ENCODE peak calls at places on chromosomes 12 and 14, in six cellular contexts. One of them, this sample, is unnamed.

GRCh38 chr14:103315368-103315911 is 18.6 kb upstream of the EIF5 start:
- DNase-seq in A549: no peak
- DNase-seq in GM12878: no peak
- DNase-seq in HepG2: peak; percentile 74
- DNase-seq in endothelial cell of umbilical vein: peak; percentile 45
- DNase-seq in K562: peak; percentile 54
- DNase-seq in this sample: no peak

GRCh38 chr12:109731231-109731731 is 17.7 kb downstream of the FAM222A start:
- DNase-seq in A549: no peak
- DNase-seq in GM12878: no peak
- DNase-seq in HepG2: no peak
- DNase-seq in endothelial cell of umbilical vein: no peak
- DNase-seq in K562: no peak
- DNase-seq in this sample: no peak

GRCh38 chr12:65156366-65156831 is 13.0 kb upstream of the LEMD3 start:
- DNase-seq in A549: no peak
- DNase-seq in GM12878: peak; percentile 77
- DNase-seq in HepG2: no peak
- DNase-seq in endothelial cell of umbilical vein: peak; percentile 45
- DNase-seq in K562: peak; percentile 18
- DNase-seq in this sample: peak; percentile 56

GRCh38 chr14:56487761-56488160 is 91.8 kb upstream of the TMEM260 start:
- DNase-seq in A549: no peak
- DNase-seq in GM12878: no peak
- DNase-seq in HepG2: no peak
- DNase-seq in endothelial cell of umbilical vein: no peak
- DNase-seq in K562: no peak
- DNase-seq in this sample: no peak

GRCh38 chr12:29710104-29710503 is 73.6 kb downstream of the TMTC1 start:
- DNase-seq in A549: no peak
- DNase-seq in GM12878: no peak
- DNase-seq in HepG2: no peak
- DNase-seq in endothelial cell of umbilical vein: no peak
- DNase-seq in K562: no peak
- DNase-seq in this sample: no peak

GRCh38 chr14:104387000-104387384 is 192.6 kb upstream of the C14orf180 start:
- DNase-seq in A549: no peak
- DNase-seq in GM12878: no peak
- DNase-seq in HepG2: no peak
- DNase-seq in endothelial cell of umbilical vein: no peak
- DNase-seq in K562: no peak
- DNase-seq in this sample: no peak

GRCh38 chr12:130661501-130662255 is 54.4 kb downstream of the RIMBP2 start:
- DNase-seq in A549: peak; percentile 14
- DNase-seq in GM12878: no peak
- DNase-seq in HepG2: peak; percentile 7
- DNase-seq in endothelial cell of umbilical vein: no peak
- DNase-seq in K562: peak; percentile 22
- DNase-seq in this sample: peak; percentile 24

GRCh38 chr14:91732859-91733477 is 1.1 kb upstream of the CATSPERB start:
- DNase-seq in A549: peak; percentile 22
- DNase-seq in GM12878: no peak
- DNase-seq in HepG2: no peak
- DNase-seq in endothelial cell of umbilical vein: no peak
- DNase-seq in K562: no peak
- DNase-seq in this sample: no peak

GRCh38 chr12:127270193-127270592 is 996.8 kb upstream of the TMEM132C start:
- DNase-seq in A549: peak; percentile 16
- DNase-seq in GM12878: no peak
- DNase-seq in HepG2: no peak
- DNase-seq in endothelial cell of umbilical vein: no peak
- DNase-seq in K562: no peak
- DNase-seq in this sample: peak; percentile 88

GRCh38 chr12:82651489-82651888 is 35.2 kb upstream of the TMTC2 start:
- DNase-seq in A549: peak; percentile 81
- DNase-seq in GM12878: no peak
- DNase-seq in HepG2: no peak
- DNase-seq in endothelial cell of umbilical vein: no peak
- DNase-seq in K562: no peak
- DNase-seq in this sample: no peak

GRCh38 chr12:96063046-96063445 is 27.7 kb upstream of the LTA4H start:
- DNase-seq in A549: peak; percentile 44
- DNase-seq in GM12878: no peak
- DNase-seq in HepG2: no peak
- DNase-seq in endothelial cell of umbilical vein: peak; percentile 41
- DNase-seq in K562: no peak
- DNase-seq in this sample: peak; percentile 71

GRCh38 chr12:28239918-28240317 is 49.7 kb downstream of the CCDC91 start:
- DNase-seq in A549: no peak
- DNase-seq in GM12878: no peak
- DNase-seq in HepG2: no peak
- DNase-seq in endothelial cell of umbilical vein: no peak
- DNase-seq in K562: no peak
- DNase-seq in this sample: no peak

GRCh38 chr14:22492601-22493000 is 96.4 kb downstream of the DAD1 start:
- DNase-seq in A549: no peak
- DNase-seq in GM12878: no peak
- DNase-seq in HepG2: no peak
- DNase-seq in endothelial cell of umbilical vein: no peak
- DNase-seq in K562: no peak
- DNase-seq in this sample: no peak

GRCh38 chr12:97335093-97335492 is 127.5 kb upstream of the RMST start:
- DNase-seq in A549: no peak
- DNase-seq in GM12878: no peak
- DNase-seq in HepG2: no peak
- DNase-seq in endothelial cell of umbilical vein: no peak
- DNase-seq in K562: no peak
- DNase-seq in this sample: no peak

GRCh38 chr12:10140001-10140400 is 10.0 kb upstream of the CLEC7A start:
- DNase-seq in A549: peak; percentile 79
- DNase-seq in GM12878: peak; percentile 48
- DNase-seq in HepG2: peak; percentile 35
- DNase-seq in endothelial cell of umbilical vein: peak; percentile 84
- DNase-seq in K562: peak; percentile 7
- DNase-seq in this sample: peak; percentile 79

GRCh38 chr14:68599896-68600620 is 192.8 kb downstream of the ZFP36L1 start:
- DNase-seq in A549: no peak
- DNase-seq in GM12878: no peak
- DNase-seq in HepG2: no peak
- DNase-seq in endothelial cell of umbilical vein: no peak
- DNase-seq in K562: no peak
- DNase-seq in this sample: no peak

GRCh38 chr14:94383777-94384176 is 4.6 kb downstream of the SERPINA1 start:
- DNase-seq in A549: no peak
- DNase-seq in GM12878: no peak
- DNase-seq in HepG2: no peak
- DNase-seq in endothelial cell of umbilical vein: no peak
- DNase-seq in K562: no peak
- DNase-seq in this sample: no peak

GRCh38 chr14:100604126-100604501 is 16.9 kb upstream of the BEGAIN start:
- DNase-seq in A549: no peak
- DNase-seq in GM12878: no peak
- DNase-seq in HepG2: no peak
- DNase-seq in endothelial cell of umbilical vein: no peak
- DNase-seq in K562: no peak
- DNase-seq in this sample: no peak

GRCh38 chr12:66514581-66514980 is 164.3 kb downstream of the GRIP1 start:
- DNase-seq in A549: no peak
- DNase-seq in GM12878: no peak
- DNase-seq in HepG2: no peak
- DNase-seq in endothelial cell of umbilical vein: peak; percentile 22
- DNase-seq in K562: no peak
- DNase-seq in this sample: no peak

GRCh38 chr14:29242755-29243340 is 476.3 kb downstream of the FOXG1 start:
- DNase-seq in A549: no peak
- DNase-seq in GM12878: no peak
- DNase-seq in HepG2: no peak
- DNase-seq in endothelial cell of umbilical vein: peak; percentile 47
- DNase-seq in K562: no peak
- DNase-seq in this sample: no peak

GRCh38 chr12:68185598-68185997 is 26.1 kb upstream of the IFNG start:
- DNase-seq in A549: no peak
- DNase-seq in GM12878: no peak
- DNase-seq in HepG2: no peak
- DNase-seq in endothelial cell of umbilical vein: no peak
- DNase-seq in K562: no peak
- DNase-seq in this sample: peak; percentile 54
- TF ChIP-seq MAX in A549: no peak
- TF ChIP-seq MAX in GM12878: no peak
- TF ChIP-seq MAX in HepG2: no peak
- TF ChIP-seq MAX in endothelial cell of umbilical vein: no peak
- TF ChIP-seq MAX in K562: no peak
- TF ChIP-seq MAX in this sample: no peak

GRCh38 chr12:12998248-12998647 is 1.8 kb downstream of the HEBP1 start:
- DNase-seq in A549: no peak
- DNase-seq in GM12878: no peak
- DNase-seq in HepG2: no peak
- DNase-seq in endothelial cell of umbilical vein: no peak
- DNase-seq in K562: no peak
- DNase-seq in this sample: no peak

GRCh38 chr12:12997734-12998133 is 2.3 kb downstream of the HEBP1 start:
- DNase-seq in A549: no peak
- DNase-seq in GM12878: no peak
- DNase-seq in HepG2: no peak
- DNase-seq in endothelial cell of umbilical vein: no peak
- DNase-seq in K562: no peak
- DNase-seq in this sample: no peak

GRCh38 chr12:13000616-13000934 is 510 bp upstream of the HEBP1 start:
- DNase-seq in A549: peak; percentile 45
- DNase-seq in GM12878: no peak
- DNase-seq in HepG2: no peak
- DNase-seq in endothelial cell of umbilical vein: no peak
- DNase-seq in K562: no peak
- DNase-seq in this sample: no peak

GRCh38 chr12:12999959-13000615 is at the start of gene HEBP1:
- DNase-seq in A549: peak; percentile 92
- DNase-seq in GM12878: peak; percentile 16
- DNase-seq in HepG2: peak; percentile 59
- DNase-seq in endothelial cell of umbilical vein: peak; percentile 89
- DNase-seq in K562: peak; percentile 96
- DNase-seq in this sample: peak; percentile 91

GRCh38 chr12:12999276-12999958 is 648 bp downstream of the HEBP1 start:
- DNase-seq in A549: no peak
- DNase-seq in GM12878: no peak
- DNase-seq in HepG2: peak; percentile 36
- DNase-seq in endothelial cell of umbilical vein: no peak
- DNase-seq in K562: peak; percentile 40
- DNase-seq in this sample: no peak
- TF ChIP-seq MYC in A549: no peak
- TF ChIP-seq MYC in GM12878: no peak
- TF ChIP-seq MYC in HepG2: no peak
- TF ChIP-seq MYC in endothelial cell of umbilical vein: no peak
- TF ChIP-seq MYC in K562: no peak
- TF ChIP-seq MYC in this sample: no peak

GRCh38 chr12:124916370-124917134 is 2.1 kb upstream of the UBC start:
- DNase-seq in A549: peak; percentile 96
- DNase-seq in GM12878: no peak
- DNase-seq in HepG2: peak; percentile 96
- DNase-seq in endothelial cell of umbilical vein: peak; percentile 88
- DNase-seq in K562: peak; percentile 50
- DNase-seq in this sample: peak; percentile 90

GRCh38 chr12:124915249-124916236 is 1.1 kb upstream of the UBC start:
- DNase-seq in A549: peak; percentile 86
- DNase-seq in GM12878: no peak
- DNase-seq in HepG2: peak; percentile 51
- DNase-seq in endothelial cell of umbilical vein: peak; percentile 50
- DNase-seq in K562: peak; percentile 63
- DNase-seq in this sample: no peak

GRCh38 chr12:124914392-124915248 is at the start of gene UBC:
- DNase-seq in A549: peak; percentile 97
- DNase-seq in GM12878: no peak
- DNase-seq in HepG2: peak; percentile 76
- DNase-seq in endothelial cell of umbilical vein: peak; percentile 88
- DNase-seq in K562: peak; percentile 90
- DNase-seq in this sample: peak; percentile 96

GRCh38 chr12:124910561-124911478 is 3.6 kb downstream of the UBC start:
- DNase-seq in A549: peak; percentile 72
- DNase-seq in GM12878: no peak
- DNase-seq in HepG2: no peak
- DNase-seq in endothelial cell of umbilical vein: no peak
- DNase-seq in K562: no peak
- DNase-seq in this sample: peak; percentile 22

DNA sequence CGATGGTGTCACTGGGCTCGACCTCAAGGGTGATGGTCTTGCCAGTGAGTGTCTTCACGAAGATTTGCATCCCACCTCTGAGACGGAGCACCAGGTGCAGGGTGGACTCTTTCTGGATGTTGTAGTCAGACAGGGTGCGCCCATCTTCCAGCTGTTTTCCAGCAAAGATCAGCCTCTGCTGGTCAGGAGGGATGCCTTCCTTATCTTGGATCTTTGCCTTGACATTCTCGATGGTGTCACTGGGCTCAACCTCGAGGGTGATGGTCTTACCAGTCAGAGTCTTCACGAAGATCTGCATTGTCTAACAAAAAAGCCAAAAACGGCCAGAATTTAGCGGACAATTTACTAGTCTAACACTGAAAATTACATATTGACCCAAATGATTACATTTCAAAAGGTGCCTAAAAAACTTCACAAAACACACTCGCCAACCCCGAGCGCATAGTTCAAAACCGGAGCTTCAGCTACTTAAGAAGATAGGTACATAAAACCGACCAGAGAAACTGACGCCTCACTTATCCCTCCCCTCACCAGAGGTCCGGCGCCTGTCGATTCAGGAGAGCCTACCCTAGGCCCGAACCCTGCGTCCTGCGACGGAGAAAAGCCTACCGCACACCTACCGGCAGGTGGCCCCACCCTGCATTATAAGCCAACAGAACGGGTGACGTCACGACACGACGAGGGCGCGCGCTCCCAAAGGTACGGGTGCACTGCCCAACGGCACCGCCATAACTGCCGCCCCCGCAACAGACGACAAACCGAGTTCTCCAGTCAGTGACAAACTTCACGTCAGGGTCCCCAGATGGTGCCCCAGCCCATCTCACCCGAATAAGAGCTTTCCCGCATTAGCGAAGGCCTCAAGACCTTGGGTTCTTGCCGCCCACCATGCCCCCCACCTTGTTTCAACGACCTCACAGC is 717 bp downstream of the UBC start:
- DNase-seq in A549: peak; percentile 94
- DNase-seq in GM12878: no peak
- DNase-seq in HepG2: peak; percentile 76
- DNase-seq in endothelial cell of umbilical vein: peak; percentile 78
- DNase-seq in K562: peak; percentile 75
- DNase-seq in this sample: peak; percentile 94
- TF ChIP-seq POLR2A in A549: peak; percentile 48
- TF ChIP-seq POLR2A in GM12878: no peak
- TF ChIP-seq POLR2A in HepG2: no peak
- TF ChIP-seq POLR2A in endothelial cell of umbilical vein: no peak
- TF ChIP-seq POLR2A in K562: peak; percentile 75
- TF ChIP-seq POLR2A in this sample: no peak

DNA sequence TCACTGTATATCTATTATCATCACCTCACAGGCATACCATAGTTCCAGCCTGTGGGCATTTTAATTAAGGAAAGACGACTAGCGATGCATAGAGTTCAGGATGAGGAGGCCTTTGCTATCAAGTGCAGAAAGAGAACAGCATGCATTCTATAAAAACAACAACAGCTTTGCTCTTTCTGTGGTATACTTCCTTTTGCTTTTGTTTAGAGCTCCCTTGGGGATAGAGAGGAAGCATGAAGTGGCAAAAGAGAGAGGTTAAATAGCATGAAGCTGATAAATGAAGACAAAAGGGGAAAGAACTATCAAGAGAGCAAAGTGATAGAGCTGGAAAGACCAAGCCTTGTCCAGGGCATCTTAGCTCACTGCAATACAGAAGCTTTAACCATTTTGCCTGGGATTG is 23.5 kb downstream of the IFNG-AS1 start:
- DNase-seq in A549: no peak
- DNase-seq in GM12878: peak; percentile 33
- DNase-seq in HepG2: no peak
- DNase-seq in endothelial cell of umbilical vein: no peak
- DNase-seq in K562: no peak
- DNase-seq in this sample: peak; percentile 87
- TF ChIP-seq MAX in A549: no peak
- TF ChIP-seq MAX in GM12878: no peak
- TF ChIP-seq MAX in HepG2: no peak
- TF ChIP-seq MAX in endothelial cell of umbilical vein: no peak
- TF ChIP-seq MAX in K562: no peak
- TF ChIP-seq MAX in this sample: no peak